ENCODE peak calls at places on chromosomes 11 and 22, in four cellular contexts. K, W, J and F are unnamed samples.

GRCh38 chr22:36546092-36546804 is 17.3 kb upstream of the EIF3D start:
- DNase-seq in K (peak), W (peak), J (no peak), F (peak)

GRCh38 chr22:20865331-20865730 is 6.5 kb downstream of the SNAP29 start:
- DNase-seq in K (no peak), W (no peak), J (no peak), F (no peak)

GRCh38 chr11:101844608-101845007 is 70.2 kb upstream of the CEP126 start:
- DNase-seq in K (no peak), W (no peak), J (no peak), F (no peak)

GRCh38 chr11:134615041-134615615 is 203.1 kb upstream of the B3GAT1 start:
- DNase-seq in K (no peak), W (peak), J (no peak), F (no peak)

GRCh38 chr11:88086297-88086696 is 88.9 kb downstream of the RAB38 start:
- DNase-seq in K (no peak), W (no peak), J (no peak), F (no peak)

GRCh38 chr11:9886595-9886994 is 222.7 kb downstream of the SWAP70 start:
- DNase-seq in K (no peak), W (no peak), J (no peak), F (no peak)

GRCh38 chr11:58061813-58062212 is 31.1 kb downstream of the OR6Q1 start:
- DNase-seq in K (no peak), W (no peak), J (no peak), F (no peak)

GRCh38 chr11:117177534-117178209 is 871 bp upstream of the SIDT2 start:
- DNase-seq in K (no peak), W (no peak), J (no peak), F (no peak)

GRCh38 chr22:36156515-36157419 is 3.8 kb downstream of the APOL3 start:
- DNase-seq in K (peak), W (no peak), J (no peak), F (no peak)

GRCh38 chr11:67120456-67120855 is 1.4 kb downstream of the KDM2A start:
- DNase-seq in K (no peak), W (no peak), J (no peak), F (no peak)

GRCh38 chr11:66195867-66196266 is 72.6 kb upstream of the RAB1B start:
- DNase-seq in K (no peak), W (no peak), J (no peak), F (no peak)

GRCh38 chr11:111938687-111939160 is 1.6 kb downstream of the DIXDC1 start:
- DNase-seq in K (no peak), W (no peak), J (peak), F (peak)

GRCh38 chr11:1259076-1259461 is 36.2 kb downstream of the MUC5B start:
- DNase-seq in K (no peak), W (no peak), J (no peak), F (no peak)

DNA sequence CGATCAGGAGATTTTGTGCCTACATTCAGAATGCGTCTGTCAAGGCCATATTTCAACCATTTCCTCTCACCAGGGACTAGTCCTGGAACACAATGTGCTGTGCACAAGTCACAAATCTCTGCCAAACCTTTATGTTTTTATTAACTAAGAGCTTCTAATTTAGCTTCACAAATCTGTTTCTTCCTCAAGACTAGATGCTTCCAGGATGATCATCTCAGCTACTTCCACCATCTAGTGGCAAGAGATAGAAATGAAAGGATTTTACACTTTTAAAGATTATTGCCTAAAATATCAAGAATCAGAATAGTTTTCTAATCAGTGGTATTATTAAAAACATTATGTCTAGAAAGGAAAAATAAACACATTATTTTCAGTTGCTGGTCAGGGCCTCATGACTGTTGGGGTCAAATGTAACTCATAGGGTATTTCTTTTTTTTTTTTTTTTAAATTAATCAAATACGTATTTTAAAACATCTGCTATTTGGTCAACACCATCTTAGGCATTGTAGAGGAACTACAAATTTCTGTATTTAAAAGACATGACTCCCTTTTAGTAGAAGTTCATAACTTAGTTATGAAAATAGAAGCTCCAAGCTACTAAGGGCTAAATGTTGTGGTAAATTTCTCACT is 1102.6 kb downstream of the DLG2 start:
- DNase-seq in K (no peak), W (no peak), J (no peak), F (peak)
- TF ChIP-seq CTCF in K (no peak), W (no peak), J (no peak), F (peak)

GRCh38 chr11:2275334-2276279 is 5.2 kb upstream of the ASCL2 start:
- DNase-seq in K (no peak), W (peak), J (no peak), F (no peak)

GRCh38 chr11:2272946-2273280 is 2.5 kb upstream of the ASCL2 start:
- DNase-seq in K (no peak), W (no peak), J (no peak), F (no peak)

GRCh38 chr11:2273311-2273710 is 2.9 kb upstream of the ASCL2 start:
- DNase-seq in K (no peak), W (no peak), J (no peak), F (no peak)

GRCh38 chr11:2272241-2272945 is 2.0 kb upstream of the ASCL2 start:
- DNase-seq in K (no peak), W (peak), J (no peak), F (no peak)

DNA sequence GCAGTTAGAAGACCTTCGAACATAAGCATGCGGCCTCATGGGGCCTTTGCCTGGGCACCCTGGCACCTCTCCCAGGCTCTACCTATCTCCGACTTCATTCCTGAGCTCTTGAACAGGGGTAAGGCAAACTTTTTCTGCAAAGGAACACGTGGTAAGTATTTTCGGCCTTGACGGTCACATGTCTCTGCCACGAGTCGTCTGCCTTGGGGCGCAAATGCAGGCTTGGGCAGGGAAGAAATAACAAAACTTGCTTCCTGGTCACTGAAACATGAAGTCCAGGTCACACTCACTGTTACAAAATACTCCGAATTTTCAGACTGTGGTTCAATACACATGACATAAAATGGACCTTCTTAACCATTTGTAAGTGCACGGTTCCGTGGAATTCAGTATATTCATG is 3.4 kb upstream of the ASCL2 start:
- DNase-seq in K (no peak), W (no peak), J (no peak), F (no peak)
- TF ChIP-seq NRF1 in K (no peak), W (no peak), J (no peak), F (no peak)

DNA sequence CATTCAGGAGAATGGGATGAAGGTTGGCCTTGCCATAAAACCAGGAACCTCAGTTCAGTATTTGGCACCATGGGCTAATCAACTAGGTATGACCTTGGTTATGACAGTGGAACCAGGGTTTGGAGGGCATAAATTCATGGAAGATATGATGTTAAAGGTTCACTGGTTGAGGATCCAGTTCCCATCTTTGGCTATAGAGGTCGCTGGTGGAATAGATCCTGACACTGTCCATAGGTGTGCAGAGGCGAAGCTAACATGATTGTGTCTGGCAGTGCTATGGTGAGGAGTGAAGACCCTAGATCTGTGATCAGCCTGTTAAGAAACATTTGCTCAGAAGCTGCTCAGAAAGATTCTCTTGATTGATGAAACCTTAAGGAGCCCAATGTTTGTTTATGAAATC is 5.7 kb downstream of the NF2 start:
- DNase-seq in K (no peak), W (no peak), J (no peak), F (no peak)
- TF ChIP-seq CTCF in K (peak), W (peak), J (peak), F (no peak)

GRCh38 chr11:14578551-14578956 is 58.4 kb upstream of the PSMA1 start:
- DNase-seq in K (peak), W (no peak), J (peak), F (peak)
- TF ChIP-seq NRF1 in K (no peak), W (no peak), J (no peak), F (no peak)